ENCODE peak calls at places on chromosomes 13 and 19, in five cellular contexts. N, A, H, U and I are unnamed samples. For H3K36me3 and H3K4me1, the result is how much of the 10 kb centered on the place peaks cover.

GRCh38 chr19:35791814-35792279 is 16.5 kb downstream of the ARHGAP33 start:
- DNase-seq in A (no peak), N (no peak), U (no peak), H (no peak), I (no peak)

GRCh38 chr13:48962281-48962680 is 13.4 kb upstream of the FNDC3A start:
- DNase-seq in U (no peak), H (no peak), A (no peak), N (no peak), I (no peak)

GRCh38 chr13:98998831-98999634 is 21.2 kb upstream of the DOCK9 start:
- DNase-seq in N (no peak), U (no peak), A (no peak), H (no peak), I (no peak)

GRCh38 chr19:13012690-13013608 is 17.7 kb downstream of the NFIX start:
- DNase-seq in H (peak), U (no peak), N (peak), A (peak), I (no peak)

GRCh38 chr13:93625536-93625935 is 398.9 kb downstream of the GPC6 start:
- DNase-seq in N (no peak), H (no peak), U (no peak), A (no peak), I (no peak)

GRCh38 chr19:24098359-24098758 is 11.4 kb downstream of the ZNF254 start:
- DNase-seq in U (no peak), H (no peak), A (no peak), N (no peak), I (no peak)

GRCh38 chr19:7264858-7265257 is 29.4 kb downstream of the INSR start:
- DNase-seq in H (no peak), A (no peak), N (no peak), U (no peak), I (no peak)

GRCh38 chr19:10020851-10021250 is 7.6 kb downstream of the RDH8 start:
- DNase-seq in A (no peak), U (no peak), H (no peak), N (no peak), I (no peak)

GRCh38 chr13:47188802-47189201 is 291.9 kb upstream of the HTR2A start:
- DNase-seq in A (no peak), N (no peak), U (no peak), H (no peak), I (no peak)

GRCh38 chr19:45972081-45972943 is 1.4 kb downstream of the NOVA2 start:
- DNase-seq in H (no peak), U (no peak), N (no peak), A (no peak), I (no peak)

GRCh38 chr13:28532226-28533048 is 37.5 kb upstream of the FLT1 start:
- DNase-seq in A (peak), U (no peak), N (peak), H (no peak), I (no peak)

GRCh38 chr19:1725100-1726064 is 27.9 kb upstream of the ONECUT3 start:
- DNase-seq in A (peak), H (no peak), N (peak), U (no peak), I (peak)

GRCh38 chr13:112332727-112333126 is 43.4 kb upstream of the SPACA7 start:
- DNase-seq in N (no peak), A (no peak), U (no peak), H (no peak), I (no peak)

GRCh38 chr13:94249512-94249911 is 230.0 kb downstream of the DCT start:
- DNase-seq in U (no peak), N (no peak), A (no peak), H (no peak), I (no peak)

GRCh38 chr13:35791191-35791902 is 314.9 kb upstream of the MAB21L1 start:
- DNase-seq in A (no peak), H (no peak), U (no peak), N (no peak), I (no peak)

GRCh38 chr19:54218960-54219661 is 3.7 kb downstream of the LILRB3 start:
- DNase-seq in U (no peak), H (no peak), N (no peak), A (no peak), I (no peak)

GRCh38 chr19:50496189-50497029 is 14.6 kb downstream of the JOSD2 start:
- DNase-seq in H (no peak), U (no peak), A (peak), N (peak), I (peak)

GRCh38 chr19:55453861-55454260 is 7.6 kb downstream of the ISOC2 start:
- DNase-seq in A (no peak), U (no peak), H (no peak), N (no peak), I (no peak)

GRCh38 chr13:112688560-112689497 is 1.0 kb upstream of the ATP11A start:
- DNase-seq in N (no peak), U (no peak), A (no peak), H (no peak), I (no peak)

GRCh38 chr19:10290876-10291553 is 1.3 kb downstream of the ICAM5 start:
- DNase-seq in H (peak), A (peak), U (peak), N (peak), I (no peak)

GRCh38 chr19:50777830-50778303 is 7.6 kb downstream of the GPR32 start:
- DNase-seq in U (no peak), N (no peak), H (no peak), A (no peak), I (no peak)

GRCh38 chr13:37229931-37230330 is 124.5 kb upstream of the CSNK1A1L start:
- DNase-seq in H (no peak), U (no peak), A (no peak), N (no peak), I (no peak)

GRCh38 chr19:29779921-29780320 is 31.9 kb upstream of the CCNE1 start:
- DNase-seq in N (no peak), U (no peak), H (no peak), A (no peak), I (no peak)

GRCh38 chr19:48815870-48816501 is 5.2 kb upstream of the BCAT2 start:
- DNase-seq in U (no peak), H (no peak), N (peak), A (no peak), I (peak)

GRCh38 chr13:100330662-100331061 is 241.8 kb downstream of the PCCA start:
- DNase-seq in U (no peak), N (no peak), H (no peak), A (no peak), I (no peak)

GRCh38 chr19:33796164-33797100 is at the start of gene KCTD15:
- DNase-seq in U (no peak), N (peak), A (peak), H (peak), I (peak)

GRCh38 chr19:29622191-29623070 is 16.3 kb downstream of the POP4 start:
- DNase-seq in N (no peak), U (no peak), A (no peak), H (no peak), I (no peak)

GRCh38 chr19:6772028-6772865 is at the start of gene VAV1:
- DNase-seq in A (peak), N (peak), H (no peak), U (peak), I (peak)

GRCh38 chr19:54133312-54133956 is 4.1 kb upstream of the CNOT3 start:
- DNase-seq in N (no peak), A (no peak), H (no peak), U (no peak), I (no peak)

GRCh38 chr13:39016789-39017188 is 21.1 kb downstream of the PROSER1 start:
- DNase-seq in H (no peak), N (no peak), U (no peak), A (no peak), I (no peak)

GRCh38 chr13:64529874-64530485 is 2700.2 kb downstream of the PCDH9 start:
- DNase-seq in N (no peak), H (no peak), U (no peak), A (no peak), I (no peak)

DNA sequence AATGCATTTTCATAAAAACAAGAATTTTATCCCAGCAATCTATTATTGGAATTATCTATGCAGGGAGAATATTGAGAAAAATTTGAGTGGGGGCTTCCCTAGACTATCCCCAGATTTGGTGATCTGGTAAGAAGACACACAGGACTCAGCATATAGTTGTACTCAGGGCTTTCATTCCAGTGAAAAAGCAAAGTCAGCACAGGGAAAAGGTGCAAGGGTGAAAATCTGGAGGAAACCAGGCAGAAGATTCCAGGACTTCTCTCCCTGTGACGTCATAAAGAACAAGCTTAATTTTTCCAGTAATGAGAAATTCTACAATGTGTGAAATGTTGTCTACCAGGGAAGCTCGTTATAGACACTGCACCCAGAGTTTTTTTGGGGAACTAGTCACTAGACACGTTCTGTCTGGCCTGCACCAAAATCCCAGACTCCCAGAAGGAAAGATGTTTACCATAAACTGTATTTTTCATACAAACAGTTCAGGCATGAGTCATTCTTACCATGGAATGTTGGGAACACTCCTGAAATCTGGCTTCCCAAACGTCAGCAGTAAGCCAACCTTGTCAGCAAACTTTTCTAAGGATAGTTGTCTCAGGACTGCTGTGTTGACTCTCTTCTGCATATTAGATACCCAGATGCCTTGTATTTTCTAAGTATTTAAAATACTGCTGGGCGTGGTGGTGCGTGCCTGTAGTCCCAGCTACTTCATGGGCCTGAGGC is 107.4 kb downstream of the DNAJC3 start:
- DNase-seq in H (no peak), N (no peak), U (no peak), A (no peak), I (no peak)
- H3K36me3 ChIP-seq in H (under half), N (under half), U (under half), A (under half), I (under half)

DNA sequence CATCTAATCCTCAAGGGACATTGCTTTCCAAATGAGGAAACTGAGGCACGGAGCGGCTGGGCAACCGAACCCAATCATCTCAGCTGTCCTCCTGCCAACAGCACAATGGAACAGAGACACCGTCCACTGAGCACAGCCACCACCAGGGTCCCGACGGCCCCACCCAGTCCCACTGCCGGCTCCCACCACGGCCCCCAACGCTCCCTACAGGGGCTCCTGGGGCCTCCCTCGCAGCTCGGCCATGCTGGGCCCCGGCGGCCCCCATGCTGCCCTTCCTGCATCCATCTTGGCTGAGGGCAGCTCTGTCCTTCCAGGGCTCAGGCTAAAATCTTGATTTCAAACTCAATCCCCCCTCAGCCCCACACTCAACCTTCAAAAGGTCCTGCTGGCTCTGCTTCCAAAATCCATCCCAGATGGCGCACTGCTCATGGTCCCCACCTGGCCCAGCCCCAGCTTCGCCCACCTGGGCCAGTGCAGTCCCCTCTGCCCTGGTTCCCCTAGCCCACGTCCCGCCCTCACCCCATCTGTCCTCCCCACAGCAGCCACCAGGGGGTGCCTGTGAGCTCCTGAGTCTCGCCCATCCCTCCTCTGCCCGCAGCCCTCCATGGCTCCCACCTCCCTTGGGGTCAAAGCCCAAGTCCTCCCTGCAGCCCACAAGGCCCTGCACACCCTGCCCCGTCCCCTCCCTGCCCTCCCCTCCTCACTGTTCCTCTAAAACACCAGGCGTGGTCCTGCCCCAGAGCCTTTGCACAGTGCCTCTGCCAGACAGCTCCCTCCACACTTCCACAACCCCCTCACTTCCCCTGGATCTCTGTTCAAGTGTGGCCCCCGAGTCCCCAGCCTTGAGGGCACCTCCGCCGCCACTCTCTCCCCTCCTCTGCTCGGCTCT is 7.9 kb downstream of the PIP5K1C start:
- DNase-seq in H (no peak), U (peak), N (no peak), A (no peak), I (no peak)
- H3K4me1 ChIP-seq in H (under half), U (under half), N (under half), A (under half), I (under half)

DNA sequence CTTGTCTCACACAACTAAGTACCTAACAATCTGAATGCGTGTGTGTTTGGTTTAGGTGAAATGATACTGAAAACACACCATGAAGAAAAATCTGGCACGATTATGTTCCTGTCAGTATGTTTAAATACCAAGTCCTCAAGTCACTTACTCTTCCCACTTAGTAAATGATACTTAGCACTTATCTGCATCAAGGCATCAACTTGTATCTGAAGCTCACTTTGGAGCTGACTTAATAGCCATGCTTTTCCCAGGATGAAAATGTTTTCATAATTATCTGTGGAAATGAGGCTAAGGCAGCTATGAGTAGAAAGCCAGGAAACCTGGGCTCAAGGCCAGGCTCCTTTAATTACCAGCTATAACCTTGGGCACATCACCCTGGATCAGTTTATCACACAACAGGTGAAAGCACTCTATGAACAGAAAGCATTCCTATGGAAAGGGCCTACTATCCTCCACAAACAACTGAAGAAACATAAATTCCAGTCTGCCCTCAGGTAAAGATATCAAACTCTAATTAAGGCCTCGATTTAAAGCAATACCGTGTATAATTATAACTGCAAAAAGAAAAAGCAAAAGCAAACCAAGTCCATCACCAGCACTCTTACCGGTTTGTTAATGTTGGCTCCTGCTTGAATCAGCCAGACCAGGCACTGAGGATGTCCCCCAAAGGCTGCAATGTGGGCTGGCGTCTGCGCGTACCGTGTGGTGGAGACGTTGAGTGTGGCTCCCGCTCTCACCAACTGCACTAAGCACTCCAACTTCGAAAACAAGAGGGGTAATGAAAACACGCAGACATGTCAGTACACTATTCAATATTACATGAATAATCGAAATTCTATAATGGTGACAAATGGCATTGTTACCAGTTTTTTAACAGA is 4.6 kb downstream of the ANKRD10 start:
- DNase-seq in N (no peak), H (no peak), U (no peak), A (no peak), I (no peak)
- H3K36me3 ChIP-seq in N (under half), H (under half), U (under half), A (under half), I (under half)

DNA sequence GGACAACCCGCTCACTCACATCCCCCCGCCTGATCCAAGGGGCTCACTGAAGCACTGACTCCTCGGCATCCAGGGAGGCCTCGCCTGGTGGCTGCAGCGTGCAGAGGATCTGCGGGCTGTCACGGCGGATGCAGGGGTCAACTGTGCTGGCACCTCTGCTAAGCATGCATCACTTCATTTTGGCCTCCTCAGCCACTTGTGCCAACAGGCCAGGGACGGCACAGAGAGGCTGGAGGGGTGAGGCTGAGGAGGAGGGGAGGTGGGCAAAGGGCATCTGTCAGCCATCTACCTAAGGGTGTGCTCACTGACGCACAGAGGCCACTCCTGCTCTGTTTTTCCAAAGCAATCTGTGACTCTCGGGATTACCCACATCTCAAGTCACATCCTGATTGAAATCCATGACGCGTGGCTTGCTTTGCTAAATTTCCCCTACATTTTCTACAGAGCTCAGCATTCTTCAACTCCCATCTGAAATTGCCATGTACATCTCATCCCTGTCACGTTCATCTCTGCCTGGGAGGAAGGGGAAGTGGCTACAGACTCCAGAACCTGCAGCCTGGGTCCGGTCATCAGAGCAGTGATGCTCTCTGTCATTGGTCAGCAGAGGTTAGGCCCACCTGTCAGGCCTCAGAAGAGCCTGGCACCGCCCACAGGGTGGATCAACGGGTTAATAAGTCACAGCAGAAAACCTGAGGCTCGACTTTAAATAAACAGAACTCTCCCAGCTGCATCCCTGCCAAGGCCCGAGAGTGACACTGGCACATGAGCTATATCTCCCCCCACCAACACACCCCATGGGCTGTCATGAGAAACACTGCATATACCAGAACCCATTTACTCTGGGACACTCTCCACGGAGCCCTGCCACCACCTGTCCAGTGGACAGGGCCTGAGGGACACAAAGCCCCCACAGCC is 17.6 kb downstream of the ELL start:
- DNase-seq in U (no peak), A (no peak), N (peak), H (no peak), I (peak)
- H3K4me1 ChIP-seq in U (half or more), A (half or more), N (half or more), H (under half), I (half or more)

DNA sequence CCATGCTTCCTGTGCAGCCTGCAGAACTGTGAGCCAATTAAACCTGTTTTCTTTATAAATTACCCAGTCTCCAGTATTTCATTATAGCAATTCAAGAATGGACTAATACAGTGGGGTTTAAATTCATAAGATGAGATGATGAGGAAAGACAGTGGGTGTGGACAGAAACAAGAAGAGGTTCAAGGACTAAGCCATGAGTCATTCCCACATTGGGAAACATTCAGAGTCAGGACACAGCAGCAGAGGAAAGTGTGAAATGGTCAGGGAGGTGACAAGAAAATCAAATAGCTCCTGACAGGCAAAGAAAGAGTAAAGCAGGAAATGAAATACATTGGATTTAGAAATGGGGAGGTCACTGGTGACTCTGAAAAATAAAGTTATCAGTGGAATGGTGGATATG is 9.1 kb downstream of the ZNF841 start:
- DNase-seq in A (no peak), H (no peak), N (no peak), U (no peak), I (no peak)
- H3K36me3 ChIP-seq in A (under half), H (under half), N (under half), U (half or more), I (under half)

GRCh38 chr13:114279146-114279545 is 2.3 kb upstream of the UPF3A start:
- DNase-seq in H (no peak), U (no peak), A (no peak), N (no peak), I (no peak)
- H3K4me1 ChIP-seq in H (under half), U (under half), A (under half), N (under half), I (under half)

GRCh38 chr13:77001963-77002587 is 10.2 kb downstream of the CLN5 start:
- DNase-seq in U (no peak), H (no peak), N (no peak), A (no peak), I (no peak)
- H3K36me3 ChIP-seq in U (under half), H (under half), N (under half), A (under half), I (under half)

GRCh38 chr13:44389003-44389666 is 15.5 kb downstream of the SERP2 start:
- DNase-seq in U (no peak), H (no peak), N (no peak), A (no peak), I (no peak)

GRCh38 chr13:44386932-44387556 is 13.4 kb downstream of the SERP2 start:
- DNase-seq in H (no peak), A (no peak), N (no peak), U (no peak), I (no peak)

GRCh38 chr13:44393391-44393790 is 19.8 kb downstream of the SERP2 start:
- DNase-seq in H (no peak), N (peak), A (no peak), U (no peak), I (no peak)

GRCh38 chr13:44388427-44388826 is 14.8 kb downstream of the SERP2 start:
- DNase-seq in A (no peak), N (no peak), U (no peak), H (no peak), I (no peak)

GRCh38 chr13:44389856-44390255 is 16.2 kb downstream of the SERP2 start:
- DNase-seq in A (no peak), H (no peak), U (no peak), N (no peak), I (no peak)
- H3K4me1 ChIP-seq in A (under half), H (under half), U (under half), N (under half), I (under half)

GRCh38 chr19:3622224-3622623 is 4.4 kb downstream of the CACTIN start:
- DNase-seq in H (no peak), U (no peak), A (no peak), N (no peak), I (no peak)
- H3K36me3 ChIP-seq in H (under half), U (under half), A (under half), N (under half), I (under half)

GRCh38 chr13:30864352-30865130 is 41.5 kb upstream of the MEDAG start:
- DNase-seq in H (peak), A (no peak), U (no peak), N (no peak), I (no peak)
- H3K4me1 ChIP-seq in H (under half), A (under half), U (under half), N (under half), I (under half)